ENCODE peak calls at places on chromosomes 5 and 9, in six cellular contexts. R is NT2/D1, T is HCT116, F is GM12878, S is H1, P is HepG2. M is an unnamed sample.

GRCh38 chr9:36207016-36207415 is 16.3 kb downstream of the CLTA start:
- DNase-seq in R (no peak), T (no peak), F (no peak), S (no peak), P (no peak), M (no peak)

GRCh38 chr5:149126898-149127297 is 14.4 kb upstream of the ABLIM3 start:
- DNase-seq in R (no peak), T (no peak), F (no peak), S (no peak), P (no peak), M (no peak)

GRCh38 chr9:131410051-131410491 is 16.2 kb downstream of the PRRC2B start:
- DNase-seq in R (no peak), T (no peak), F (no peak), S (no peak), P (no peak), M (peak)

GRCh38 chr5:59562756-59563389 is 330.7 kb downstream of the PDE4D start:
- DNase-seq in R (peak), T (no peak), F (peak), S (peak), P (peak), M (no peak)

GRCh38 chr5:53123702-53124101 is 14.1 kb upstream of the MOCS2 start:
- DNase-seq in R (no peak), T (no peak), F (no peak), S (no peak), P (no peak), M (no peak)

GRCh38 chr5:87361536-87362213 is 51.1 kb downstream of the CCNH start:
- DNase-seq in R (no peak), T (no peak), F (no peak), S (no peak), P (no peak), M (no peak)

GRCh38 chr5:140041492-140042421 is 1.3 kb downstream of the NRG2 start:
- DNase-seq in R (no peak), T (no peak), F (peak), S (no peak), P (no peak), M (no peak)

GRCh38 chr9:34562136-34562745 is 27.3 kb downstream of the CNTFR start:
- DNase-seq in R (no peak), T (no peak), F (no peak), S (no peak), P (no peak), M (peak)

GRCh38 chr5:35890021-35890740 is 33.5 kb downstream of the IL7R start:
- DNase-seq in R (no peak), T (no peak), F (no peak), S (no peak), P (no peak), M (no peak)

GRCh38 chr5:171523781-171524180 is 104.3 kb downstream of the FGF18 start:
- DNase-seq in R (no peak), T (no peak), F (no peak), S (no peak), P (no peak), M (no peak)

GRCh38 chr5:82984786-82985762 is 92.1 kb downstream of the TMEM167A start:
- DNase-seq in R (no peak), T (no peak), F (no peak), S (no peak), P (peak), M (no peak)

GRCh38 chr5:151810907-151811306 is 39.2 kb downstream of the G3BP1 start:
- DNase-seq in R (no peak), T (no peak), F (no peak), S (no peak), P (no peak), M (no peak)

GRCh38 chr9:99060621-99061020 is 44.3 kb upstream of the TGFBR1 start:
- DNase-seq in R (no peak), T (no peak), F (no peak), S (no peak), P (no peak), M (no peak)

GRCh38 chr5:61765471-61765870 is 433.4 kb downstream of the ZSWIM6 start:
- DNase-seq in R (no peak), T (no peak), F (no peak), S (no peak), P (no peak), M (no peak)

GRCh38 chr5:138488481-138488945 is 23.2 kb downstream of the EGR1 start:
- DNase-seq in R (no peak), T (no peak), F (no peak), S (no peak), P (no peak), M (peak)

GRCh38 chr5:87399720-87400119 is 13.0 kb downstream of the CCNH start:
- DNase-seq in R (no peak), T (no peak), F (no peak), S (no peak), P (no peak), M (no peak)

GRCh38 chr5:139658928-139659667 is 10.9 kb downstream of the CXXC5 start:
- DNase-seq in R (no peak), T (no peak), F (no peak), S (no peak), P (no peak), M (no peak)

GRCh38 chr9:86577420-86578333 is 223.5 kb upstream of the TUT7 start:
- DNase-seq in R (no peak), T (no peak), F (no peak), S (no peak), P (no peak), M (no peak)

GRCh38 chr9:121499427-121500164 is at the start of gene GGTA1:
- DNase-seq in R (no peak), T (no peak), F (no peak), S (no peak), P (no peak), M (peak)

GRCh38 chr5:43702815-43703214 is 99.8 kb downstream of the NNT start:
- DNase-seq in R (no peak), T (no peak), F (no peak), S (no peak), P (no peak), M (peak)

GRCh38 chr9:87603854-87604490 is 106.3 kb downstream of the DAPK1 start:
- DNase-seq in R (no peak), T (no peak), F (no peak), S (no peak), P (no peak), M (peak)

GRCh38 chr9:83281306-83282255 is 218.6 kb upstream of the RASEF start:
- DNase-seq in R (no peak), T (no peak), F (no peak), S (no peak), P (no peak), M (no peak)

GRCh38 chr9:99748251-99748650 is 73.4 kb upstream of the NR4A3 start:
- DNase-seq in R (no peak), T (no peak), F (no peak), S (no peak), P (no peak), M (no peak)

GRCh38 chr5:151319334-151319733 is 15.8 kb upstream of the SLC36A3 start:
- DNase-seq in R (no peak), T (peak), F (no peak), S (no peak), P (no peak), M (peak)

GRCh38 chr5:54655761-54656160 is 138.2 kb downstream of the SNX18 start:
- DNase-seq in R (no peak), T (no peak), F (no peak), S (no peak), P (no peak), M (no peak)

GRCh38 chr5:118405650-118406061 is 582.7 kb downstream of the DTWD2 start:
- DNase-seq in R (peak), T (no peak), F (no peak), S (no peak), P (no peak), M (no peak)

DNA sequence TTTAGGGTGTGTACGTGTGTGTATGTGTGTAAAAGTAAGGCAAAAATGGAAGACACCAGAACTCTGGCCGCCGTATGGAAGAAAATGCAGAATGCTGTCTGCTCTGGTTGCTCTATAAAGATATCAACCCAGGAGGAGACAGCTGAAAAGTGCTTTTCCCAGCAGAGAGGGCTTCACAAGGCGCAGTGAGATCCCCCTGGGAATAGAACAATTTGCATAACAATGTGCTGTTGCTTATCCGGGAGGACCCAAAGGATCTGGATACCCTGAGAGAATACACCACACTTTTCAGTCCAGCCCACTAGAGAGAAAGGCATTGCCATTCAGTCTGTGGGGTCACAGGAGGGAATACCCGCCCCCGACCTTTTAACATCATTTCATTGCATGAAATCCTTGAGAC is 230.6 kb downstream of the EBF1 start:
- DNase-seq in R (peak), T (no peak), F (no peak), S (no peak), P (no peak), M (no peak)
- H3K4me3 ChIP-seq in R (no peak), T (no peak), F (no peak), S (no peak), P (no peak), M (no peak)

GRCh38 chr5:176534640-176535039 is 2.6 kb downstream of the RNF44 start:
- DNase-seq in R (no peak), T (no peak), F (no peak), S (no peak), P (no peak), M (no peak)
- TF ChIP-seq ZNF274 in R (no peak), T (no peak), F (no peak), S (no peak), P (no peak), M (no peak)

GRCh38 chr5:81552844-81553569 is 159.1 kb upstream of the ACOT12 start:
- DNase-seq in R (no peak), T (peak), F (no peak), S (no peak), P (no peak), M (no peak)
- H3K4me3 ChIP-seq in R (no peak), T (no peak), F (no peak), S (no peak), P (no peak), M (no peak)

GRCh38 chr5:135429326-135429725 is 17.8 kb downstream of the DCANP1 start:
- DNase-seq in R (no peak), T (no peak), F (no peak), S (no peak), P (peak), M (no peak)

GRCh38 chr5:135428586-135428985 is 18.6 kb downstream of the DCANP1 start:
- DNase-seq in R (no peak), T (no peak), F (no peak), S (no peak), P (no peak), M (no peak)

GRCh38 chr5:135425641-135426040 is 21.5 kb downstream of the DCANP1 start:
- DNase-seq in R (no peak), T (no peak), F (no peak), S (no peak), P (no peak), M (no peak)

GRCh38 chr5:135423158-135423925 is 23.8 kb downstream of the DCANP1 start:
- DNase-seq in R (no peak), T (peak), F (no peak), S (no peak), P (peak), M (peak)

GRCh38 chr5:135426102-135427082 is 20.8 kb downstream of the DCANP1 start:
- DNase-seq in R (peak), T (peak), F (peak), S (no peak), P (peak), M (peak)
- TF ChIP-seq ZNF274 in R (no peak), T (no peak), F (no peak), S (no peak), P (no peak), M (no peak)

DNA sequence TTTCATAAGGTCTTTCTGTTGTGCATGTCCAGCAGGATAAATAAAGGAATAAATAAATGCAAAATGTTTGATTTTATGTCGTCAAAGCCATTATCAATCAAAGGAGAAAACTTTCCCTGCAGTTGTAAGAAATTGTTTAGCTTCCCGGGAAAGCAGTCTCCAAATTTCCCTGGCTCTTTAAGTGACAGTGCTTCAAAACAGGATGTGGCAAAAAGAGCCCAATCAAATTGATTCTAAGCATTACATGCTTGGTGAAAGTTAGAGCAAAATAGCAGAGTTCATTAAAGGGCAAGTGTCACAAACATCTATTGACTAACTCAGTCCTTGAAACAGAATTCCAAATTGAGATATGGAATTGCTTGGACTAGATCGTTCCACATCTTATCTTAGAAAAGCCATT is 704.1 kb downstream of the PRELID2 start:
- DNase-seq in R (no peak), T (no peak), F (no peak), S (no peak), P (no peak), M (no peak)
- H3K4me3 ChIP-seq in R (no peak), T (no peak), F (no peak), S (no peak), P (no peak), M (no peak)

GRCh38 chr5:126210955-126211354 is 212.3 kb upstream of the GRAMD2B start:
- DNase-seq in R (no peak), T (no peak), F (no peak), S (no peak), P (no peak), M (no peak)

DNA sequence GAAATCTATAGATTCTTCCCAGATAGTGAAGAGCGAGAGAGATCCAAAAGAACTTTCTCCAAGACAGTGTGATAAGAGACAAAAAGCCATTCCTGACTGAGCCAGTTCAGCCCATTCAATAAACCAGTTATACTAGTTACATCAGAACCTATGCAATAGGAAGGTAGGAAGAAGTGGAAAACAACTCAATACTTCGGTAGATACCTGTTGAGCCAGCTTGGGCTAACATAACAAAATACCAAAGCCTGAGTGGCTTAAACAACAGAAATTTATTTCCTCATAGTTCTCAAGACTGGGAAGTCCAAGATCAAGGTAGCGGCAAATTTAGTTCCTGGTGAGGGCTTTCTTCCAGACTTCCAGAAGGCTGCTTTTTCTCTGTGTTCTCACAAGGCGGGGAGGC is 214.5 kb upstream of the GRAMD2B start:
- DNase-seq in R (no peak), T (no peak), F (no peak), S (no peak), P (no peak), M (no peak)
- TF ChIP-seq ZNF274 in R (no peak), T (no peak), F (no peak), S (no peak), P (no peak), M (no peak)

GRCh38 chr9:76650692-76651091 is 113.5 kb upstream of the PCA3 start:
- DNase-seq in R (no peak), T (no peak), F (no peak), S (no peak), P (no peak), M (no peak)

GRCh38 chr9:76649894-76650293 is 114.3 kb upstream of the PCA3 start:
- DNase-seq in R (no peak), T (no peak), F (no peak), S (no peak), P (no peak), M (no peak)

GRCh38 chr9:76652894-76653293 is 111.3 kb upstream of the PCA3 start:
- DNase-seq in R (no peak), T (no peak), F (no peak), S (no peak), P (no peak), M (no peak)

GRCh38 chr9:76654051-76654461 is 110.2 kb upstream of the PCA3 start:
- DNase-seq in R (no peak), T (no peak), F (no peak), S (no peak), P (no peak), M (no peak)

GRCh38 chr9:76651114-76651697 is 113.0 kb upstream of the PCA3 start:
- DNase-seq in R (no peak), T (no peak), F (no peak), S (no peak), P (no peak), M (no peak)
- H3K4me3 ChIP-seq in R (no peak), T (no peak), F (peak), S (no peak), P (no peak), M (no peak)

DNA sequence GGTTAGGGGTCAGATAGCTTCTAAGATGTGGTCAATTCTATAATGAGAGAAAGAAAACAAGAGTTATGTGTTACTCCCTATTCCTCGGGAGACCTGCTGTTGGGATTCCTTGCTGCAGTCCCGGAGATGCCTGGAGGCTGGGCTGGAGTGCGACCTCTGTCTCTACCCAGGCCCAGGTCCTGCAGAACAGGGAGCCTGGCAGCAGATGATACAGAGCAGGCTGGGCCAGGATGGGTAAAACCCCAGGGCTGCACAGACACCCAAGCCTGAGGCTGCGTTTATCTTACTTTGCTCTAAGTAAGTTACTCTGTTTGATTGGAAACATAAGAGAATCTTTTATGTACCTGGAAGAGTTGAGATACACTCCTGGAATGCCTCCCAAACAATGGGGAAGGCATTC is 26.9 kb upstream of the FAM120AOS start:
- DNase-seq in R (no peak), T (no peak), F (no peak), S (no peak), P (no peak), M (no peak)
- TF ChIP-seq ZNF274 in R (no peak), T (no peak), F (no peak), S (no peak), P (no peak), M (no peak)

GRCh38 chr5:68220260-68220659 is 4.7 kb downstream of the PIK3R1 start:
- DNase-seq in R (no peak), T (no peak), F (no peak), S (no peak), P (no peak), M (no peak)

GRCh38 chr5:68220914-68221313 is 5.4 kb downstream of the PIK3R1 start:
- DNase-seq in R (no peak), T (no peak), F (no peak), S (no peak), P (no peak), M (no peak)

GRCh38 chr5:68222824-68223354 is 7.3 kb downstream of the PIK3R1 start:
- DNase-seq in R (no peak), T (no peak), F (no peak), S (no peak), P (no peak), M (no peak)

GRCh38 chr5:68221488-68221887 is 5.9 kb downstream of the PIK3R1 start:
- DNase-seq in R (no peak), T (no peak), F (no peak), S (no peak), P (no peak), M (no peak)

DNA sequence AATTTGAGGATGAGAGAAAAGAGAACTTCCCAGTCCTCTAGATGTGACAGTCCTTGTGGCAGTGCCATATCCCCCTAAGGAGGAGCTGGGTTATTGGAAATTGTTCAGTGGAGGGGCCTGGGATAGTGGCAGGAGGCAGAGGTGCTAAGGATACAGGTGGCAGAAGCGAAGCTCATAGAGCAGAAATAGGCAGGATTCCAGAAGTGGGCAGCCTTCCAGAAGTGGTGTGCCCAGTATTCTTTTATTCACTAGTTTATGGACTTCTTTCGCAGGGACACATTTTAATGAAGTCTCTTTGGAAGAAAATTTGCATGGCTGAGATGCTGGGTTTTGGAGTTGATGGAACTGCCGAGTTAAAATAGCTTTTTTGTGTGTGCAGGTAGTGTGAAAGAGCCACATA is 6.8 kb downstream of the PIK3R1 start:
- DNase-seq in R (no peak), T (no peak), F (no peak), S (no peak), P (no peak), M (no peak)
- H3K4me3 ChIP-seq in R (no peak), T (no peak), F (no peak), S (no peak), P (no peak), M (no peak)

M was measured in K562.